ENCODE peak calls at places on chromosomes 2 and 18, in four cellular contexts. J is Daoy, B is T-helper 9 cell, K is GM12865. U is an unnamed sample.

GRCh38 chr18:60649816-60650215 is 277.2 kb upstream of the MC4R start:
- DNase-seq in J (no peak), B (no peak), K (no peak), U (no peak)

GRCh38 chr2:204550738-204551137 is 5.5 kb downstream of the PARD3B start:
- DNase-seq in J (no peak), B (no peak), K (no peak), U (peak)

GRCh38 chr18:59639136-59639535 is 58.1 kb downstream of the CCBE1 start:
- DNase-seq in J (no peak), B (no peak), K (no peak), U (no peak)

GRCh38 chr2:195411219-195411687 is 245.8 kb upstream of the SLC39A10 start:
- DNase-seq in J (peak), B (no peak), K (no peak), U (peak)

GRCh38 chr2:100742884-100743283 is 77.1 kb upstream of the NPAS2 start:
- DNase-seq in J (peak), B (no peak), K (no peak), U (peak)

GRCh38 chr2:61138859-61139258 is 23.1 kb upstream of the C2orf74 start:
- DNase-seq in J (no peak), B (no peak), K (no peak), U (no peak)

GRCh38 chr2:151251012-151251411 is 10.7 kb downstream of the RBM43 start:
- DNase-seq in J (no peak), B (no peak), K (no peak), U (no peak)

GRCh38 chr2:43611987-43612894 is 16.4 kb upstream of the THADA start:
- DNase-seq in J (peak), B (peak), K (peak), U (peak)

GRCh38 chr18:35481960-35482366 is 15.8 kb downstream of the INO80C start:
- DNase-seq in J (no peak), B (no peak), K (no peak), U (no peak)

GRCh38 chr2:72892506-72893173 is 5.4 kb downstream of the SPR start:
- DNase-seq in J (peak), B (peak), K (peak), U (peak)

GRCh38 chr2:8580316-8581047 is 101.4 kb upstream of the ID2 start:
- DNase-seq in J (no peak), B (no peak), K (no peak), U (no peak)

GRCh38 chr2:120735750-120736170 is at the start of gene GLI2:
- DNase-seq in J (peak), B (no peak), K (peak), U (peak)

GRCh38 chr18:2545155-2545554 is 26.1 kb downstream of the METTL4 start:
- DNase-seq in J (no peak), B (no peak), K (no peak), U (no peak)

GRCh38 chr18:57088883-57089282 is 58.0 kb upstream of the BOD1L2 start:
- DNase-seq in J (no peak), B (no peak), K (peak), U (no peak)

GRCh38 chr2:224428787-224429440 is 27.0 kb upstream of the FAM124B start:
- DNase-seq in J (no peak), B (no peak), K (no peak), U (no peak)

GRCh38 chr18:27184115-27185024 is 738 bp downstream of the CHST9 start:
- DNase-seq in J (peak), B (no peak), K (no peak), U (no peak)

GRCh38 chr18:24928479-24928878 is 423.5 kb downstream of the ZNF521 start:
- DNase-seq in J (no peak), B (no peak), K (peak), U (no peak)

GRCh38 chr2:36780231-36780808 is 83.8 kb downstream of the VIT start:
- DNase-seq in J (peak), B (no peak), K (peak), U (peak)

GRCh38 chr2:61759718-61760117 is 94.1 kb downstream of the FAM161A start:
- DNase-seq in J (peak), B (no peak), K (no peak), U (peak)

U was measured in H4.